ENCODE peak calls at places on chromosomes 7 and 10, in six cellular contexts. One of them, this sample, is unnamed.

GRCh38 chr10:72796042-72796441 is 97.5 kb upstream of the OIT3 start:
- DNase-seq in ELR: peak
- DNase-seq in SK-N-SH: no peak
- DNase-seq in A549: no peak
- DNase-seq in A172: peak
- DNase-seq in ovary: no peak
- DNase-seq in this sample: no peak

GRCh38 chr7:32890010-32890552 is 1.5 kb downstream of the KBTBD2 start:
- DNase-seq in ELR: peak
- DNase-seq in SK-N-SH: no peak
- DNase-seq in A549: no peak
- DNase-seq in A172: peak
- DNase-seq in ovary: no peak
- DNase-seq in this sample: no peak

GRCh38 chr7:71132521-71133231 is 732 bp downstream of the GALNT17 start:
- DNase-seq in ELR: no peak
- DNase-seq in SK-N-SH: peak
- DNase-seq in A549: no peak
- DNase-seq in A172: no peak
- DNase-seq in ovary: peak
- DNase-seq in this sample: peak

GRCh38 chr7:51590746-51591145 is 274.1 kb upstream of the COBL start:
- DNase-seq in ELR: no peak
- DNase-seq in SK-N-SH: no peak
- DNase-seq in A549: no peak
- DNase-seq in A172: no peak
- DNase-seq in ovary: no peak
- DNase-seq in this sample: no peak

GRCh38 chr7:30321992-30322637 is 37.7 kb downstream of the ZNRF2 start:
- DNase-seq in ELR: peak
- DNase-seq in SK-N-SH: no peak
- DNase-seq in A549: no peak
- DNase-seq in A172: peak
- DNase-seq in ovary: no peak
- DNase-seq in this sample: no peak

GRCh38 chr10:88810196-88810961 is 7.8 kb downstream of the LIPM start:
- DNase-seq in ELR: peak
- DNase-seq in SK-N-SH: peak
- DNase-seq in A549: peak
- DNase-seq in A172: peak
- DNase-seq in ovary: no peak
- DNase-seq in this sample: no peak

GRCh38 chr7:110870926-110871325 is 220.0 kb upstream of the LRRN3 start:
- DNase-seq in ELR: no peak
- DNase-seq in SK-N-SH: no peak
- DNase-seq in A549: no peak
- DNase-seq in A172: no peak
- DNase-seq in ovary: no peak
- DNase-seq in this sample: no peak

GRCh38 chr10:30454744-30455498 is 20.9 kb downstream of the MAP3K8 start:
- DNase-seq in ELR: peak
- DNase-seq in SK-N-SH: no peak
- DNase-seq in A549: no peak
- DNase-seq in A172: peak
- DNase-seq in ovary: no peak
- DNase-seq in this sample: no peak

GRCh38 chr7:137151056-137151731 is 192.3 kb downstream of the PTN start:
- DNase-seq in ELR: peak
- DNase-seq in SK-N-SH: no peak
- DNase-seq in A549: no peak
- DNase-seq in A172: peak
- DNase-seq in ovary: no peak
- DNase-seq in this sample: peak

This sample was measured in islet precursor cell.